ENCODE peak calls at places on chromosomes 4 and X, in four cellular contexts. L, N, T and A are unnamed samples.

GRCh38 chrX:51697397-51697796 is 12.9 kb upstream of the CENPVL1 start:
- DNase-seq in L (no peak), N (no peak), T (no peak), A (no peak)

GRCh38 chrX:78029663-78030062 is 60.2 kb upstream of the PGAM4 start:
- DNase-seq in L (no peak), N (no peak), T (peak; percentile 61), A (peak; percentile 30)

GRCh38 chrX:72715546-72715945 is 1.4 kb upstream of the PHKA1 start:
- DNase-seq in L (no peak), N (no peak), T (no peak), A (no peak)

GRCh38 chrX:48025561-48025960 is 18.8 kb downstream of the SPACA5 start:
- DNase-seq in L (no peak), N (no peak), T (peak; percentile 77), A (peak; percentile 47)

GRCh38 chr4:152138451-152138850 is 377.6 kb upstream of the GATB start:
- DNase-seq in L (no peak), N (no peak), T (no peak), A (no peak)

GRCh38 chr4:140212171-140212570 is 58.2 kb upstream of the MAML3 start:
- DNase-seq in L (no peak), N (no peak), T (no peak), A (no peak)

GRCh38 chr4:10821826-10822225 is 137.3 kb upstream of the CLNK start:
- DNase-seq in L (no peak), N (no peak), T (no peak), A (no peak)

GRCh38 chr4:52260507-52261302 is 209.6 kb downstream of the SPATA18 start:
- DNase-seq in L (no peak), N (no peak), T (no peak), A (no peak)

GRCh38 chrX:126551725-126552312 is 795 bp downstream of the DCAF12L1 start:
- DNase-seq in L (no peak), N (no peak), T (no peak), A (no peak)

GRCh38 chr4:82678046-82678445 is 116.3 kb upstream of the TMEM150C start:
- DNase-seq in L (no peak), N (no peak), T (no peak), A (no peak)